ENCODE peak calls at places on chromosomes 13 and 19, in five cellular contexts. One of them, this sample, is unnamed.

GRCh38 chr13:44237276-44237767 is 136.3 kb upstream of the SERP2 start:
- DNase-seq in midbrain: peak; percentile 80
- DNase-seq in stimulated activated CD4-positive, alpha-beta T cell treated with anti-CD3 and anti-CD28 coated beads, TNF-alpha, amount 100 ng/mL, for 1 hour: no peak
- DNase-seq in neural crest cell: no peak
- DNase-seq in K562: no peak
- DNase-seq in this sample: peak; percentile 78

GRCh38 chr13:49669735-49670309 is 21.5 kb downstream of the EBPL start:
- DNase-seq in K562: peak; percentile 40
- DNase-seq in stimulated activated CD4-positive, alpha-beta T cell treated with anti-CD3 and anti-CD28 coated beads, TNF-alpha, amount 100 ng/mL, for 1 hour: no peak
- DNase-seq in neural crest cell: peak; percentile 45
- DNase-seq in midbrain: peak; percentile 67
- DNase-seq in this sample: peak; percentile 71

GRCh38 chr19:8107301-8107903 is 42.0 kb downstream of the FBN3 start:
- DNase-seq in stimulated activated CD4-positive, alpha-beta T cell treated with anti-CD3 and anti-CD28 coated beads, TNF-alpha, amount 100 ng/mL, for 1 hour: no peak
- DNase-seq in midbrain: no peak
- DNase-seq in neural crest cell: no peak
- DNase-seq in K562: no peak
- DNase-seq in this sample: no peak

GRCh38 chr19:1027020-1027952 is 878 bp downstream of the CNN2 start:
- DNase-seq in K562: no peak
- DNase-seq in stimulated activated CD4-positive, alpha-beta T cell treated with anti-CD3 and anti-CD28 coated beads, TNF-alpha, amount 100 ng/mL, for 1 hour: no peak
- DNase-seq in midbrain: no peak
- DNase-seq in neural crest cell: no peak
- DNase-seq in this sample: no peak

GRCh38 chr13:25874064-25874737 is 177.6 kb downstream of the SHISA2 start:
- DNase-seq in midbrain: no peak
- DNase-seq in K562: no peak
- DNase-seq in stimulated activated CD4-positive, alpha-beta T cell treated with anti-CD3 and anti-CD28 coated beads, TNF-alpha, amount 100 ng/mL, for 1 hour: no peak
- DNase-seq in neural crest cell: no peak
- DNase-seq in this sample: no peak

GRCh38 chr19:48539503-48540096 is 12.4 kb upstream of the SULT2B1 start:
- DNase-seq in neural crest cell: no peak
- DNase-seq in stimulated activated CD4-positive, alpha-beta T cell treated with anti-CD3 and anti-CD28 coated beads, TNF-alpha, amount 100 ng/mL, for 1 hour: no peak
- DNase-seq in K562: peak; percentile 12
- DNase-seq in midbrain: no peak
- DNase-seq in this sample: no peak

GRCh38 chr13:80084086-80084676 is 256.7 kb downstream of the SPRY2 start:
- DNase-seq in stimulated activated CD4-positive, alpha-beta T cell treated with anti-CD3 and anti-CD28 coated beads, TNF-alpha, amount 100 ng/mL, for 1 hour: no peak
- DNase-seq in midbrain: peak; percentile 35
- DNase-seq in neural crest cell: no peak
- DNase-seq in K562: no peak
- DNase-seq in this sample: peak; percentile 23

GRCh38 chr13:99687728-99688397 is 186.6 kb downstream of the TM9SF2 start:
- DNase-seq in K562: no peak
- DNase-seq in stimulated activated CD4-positive, alpha-beta T cell treated with anti-CD3 and anti-CD28 coated beads, TNF-alpha, amount 100 ng/mL, for 1 hour: no peak
- DNase-seq in midbrain: no peak
- DNase-seq in neural crest cell: no peak
- DNase-seq in this sample: no peak

GRCh38 chr19:38647966-38648788 is 728 bp downstream of the ACTN4 start:
- DNase-seq in neural crest cell: no peak
- DNase-seq in stimulated activated CD4-positive, alpha-beta T cell treated with anti-CD3 and anti-CD28 coated beads, TNF-alpha, amount 100 ng/mL, for 1 hour: no peak
- DNase-seq in K562: no peak
- DNase-seq in midbrain: no peak
- DNase-seq in this sample: no peak

GRCh38 chr19:52527954-52528326 is 472 bp downstream of the ZNF808 start:
- DNase-seq in stimulated activated CD4-positive, alpha-beta T cell treated with anti-CD3 and anti-CD28 coated beads, TNF-alpha, amount 100 ng/mL, for 1 hour: no peak
- DNase-seq in neural crest cell: no peak
- DNase-seq in midbrain: peak; percentile 1
- DNase-seq in K562: peak; percentile 22
- DNase-seq in this sample: no peak

GRCh38 chr19:51131780-51132680 is 7.3 kb downstream of the SIGLEC9 start:
- DNase-seq in midbrain: peak; percentile 32
- DNase-seq in stimulated activated CD4-positive, alpha-beta T cell treated with anti-CD3 and anti-CD28 coated beads, TNF-alpha, amount 100 ng/mL, for 1 hour: no peak
- DNase-seq in K562: peak; percentile 67
- DNase-seq in neural crest cell: no peak
- DNase-seq in this sample: peak; percentile 84

GRCh38 chr19:34475026-34475974 is 6.3 kb upstream of the WTIP start:
- DNase-seq in K562: no peak
- DNase-seq in midbrain: no peak
- DNase-seq in neural crest cell: no peak
- DNase-seq in stimulated activated CD4-positive, alpha-beta T cell treated with anti-CD3 and anti-CD28 coated beads, TNF-alpha, amount 100 ng/mL, for 1 hour: no peak
- DNase-seq in this sample: peak; percentile 73

This sample was measured in H4.